ENCODE peak calls at places on chromosomes 3 and 15, in eight cellular contexts. V is IMR-90; C is KBM-7; F is hippocampal formation; J is uterus; B is CD4-positive, CD25-positive, alpha-beta regulatory T cell; L is KG1; G is RCC 7860. K is an unnamed sample.

GRCh38 chr3:119302697-119303630 is 8.8 kb downstream of the ARHGAP31 start:
- DNase-seq in V (no peak), C (no peak), F (no peak), J (no peak), B (no peak), L (no peak), G (no peak), K (no peak)

GRCh38 chr15:38745136-38745535 is 180.5 kb upstream of the RASGRP1 start:
- DNase-seq in V (peak), C (no peak), F (no peak), J (no peak), B (no peak), L (no peak), G (no peak), K (no peak)

GRCh38 chr3:100041328-100041749 is 73.0 kb downstream of the FILIP1L start:
- DNase-seq in V (peak), C (no peak), F (no peak), J (no peak), B (no peak), L (no peak), G (peak), K (no peak)

GRCh38 chr3:129658156-129658843 is 51.8 kb upstream of the PLXND1 start:
- DNase-seq in V (no peak), C (peak), F (no peak), J (no peak), B (no peak), L (no peak), G (no peak), K (no peak)

GRCh38 chr15:31104048-31104447 is 2.5 kb upstream of the TRPM1 start:
- DNase-seq in V (no peak), C (no peak), F (no peak), J (no peak), B (no peak), L (no peak), G (peak), K (no peak)

GRCh38 chr15:26073430-26074333 is 210.6 kb upstream of the ATP10A start:
- DNase-seq in V (no peak), C (no peak), F (no peak), J (no peak), B (no peak), L (no peak), G (no peak), K (no peak)

GRCh38 chr15:60780147-60780546 is 301.2 kb upstream of the ICE2 start:
- DNase-seq in V (no peak), C (no peak), F (no peak), J (no peak), B (no peak), L (no peak), G (no peak), K (no peak)

GRCh38 chr3:71453319-71453718 is 130.2 kb downstream of the FOXP1 start:
- DNase-seq in V (no peak), C (no peak), F (no peak), J (no peak), B (no peak), L (no peak), G (no peak), K (no peak)

GRCh38 chr15:39246523-39246922 is 334.4 kb upstream of the THBS1 start:
- DNase-seq in V (peak), C (no peak), F (no peak), J (no peak), B (no peak), L (no peak), G (no peak), K (no peak)

GRCh38 chr15:22811640-22812039 is 25.2 kb downstream of the NIPA1 start:
- DNase-seq in V (peak), C (no peak), F (peak), J (no peak), B (no peak), L (no peak), G (no peak), K (no peak)

GRCh38 chr15:65044724-65045481 is at the start of gene SLC51B:
- DNase-seq in V (no peak), C (no peak), F (no peak), J (no peak), B (no peak), L (no peak), G (no peak), K (no peak)

GRCh38 chr15:58306591-58307312 is 125.0 kb upstream of the LIPC start:
- DNase-seq in V (no peak), C (no peak), F (no peak), J (no peak), B (no peak), L (no peak), G (no peak), K (no peak)

GRCh38 chr15:73826711-73827243 is 46.6 kb upstream of the TBC1D21 start:
- DNase-seq in V (no peak), C (no peak), F (no peak), J (no peak), B (no peak), L (no peak), G (no peak), K (no peak)

GRCh38 chr15:72182673-72183072 is 14.9 kb downstream of the GRAMD2A start:
- DNase-seq in V (no peak), C (no peak), F (no peak), J (no peak), B (no peak), L (no peak), G (no peak), K (no peak)

K was measured in effector CD8-positive, alpha-beta T cell.